ENCODE peak calls at places on chromosomes 2 and 18, in six cellular contexts. One of them, this sample, is unnamed.

GRCh38 chr2:54560146-54560881 is 104.2 kb downstream of the SPTBN1 start:
- DNase-seq in thyroid gland: peak; percentile 29
- DNase-seq in cardiac muscle cell: no peak
- DNase-seq in fibroblast of lung: peak; percentile 56
- DNase-seq in psoas muscle: peak; percentile 51
- DNase-seq in PC-3: peak; percentile 46
- DNase-seq in this sample: peak; percentile 15

GRCh38 chr2:41909584-41909983 is 138.2 kb upstream of the PKDCC start:
- DNase-seq in thyroid gland: no peak
- DNase-seq in cardiac muscle cell: no peak
- DNase-seq in fibroblast of lung: peak; percentile 22
- DNase-seq in psoas muscle: no peak
- DNase-seq in PC-3: no peak
- DNase-seq in this sample: no peak

GRCh38 chr2:57453929-57454328 is 592.7 kb upstream of the VRK2 start:
- DNase-seq in thyroid gland: no peak
- DNase-seq in cardiac muscle cell: no peak
- DNase-seq in fibroblast of lung: no peak
- DNase-seq in psoas muscle: no peak
- DNase-seq in PC-3: peak; percentile 32
- DNase-seq in this sample: no peak

GRCh38 chr2:49619804-49620203 is 465.5 kb upstream of the FSHR start:
- DNase-seq in thyroid gland: no peak
- DNase-seq in cardiac muscle cell: no peak
- DNase-seq in fibroblast of lung: no peak
- DNase-seq in psoas muscle: no peak
- DNase-seq in PC-3: no peak
- DNase-seq in this sample: no peak

GRCh38 chr2:108586116-108586515 is 51.8 kb downstream of the LIMS1 start:
- DNase-seq in thyroid gland: no peak
- DNase-seq in cardiac muscle cell: no peak
- DNase-seq in fibroblast of lung: peak; percentile 51
- DNase-seq in psoas muscle: no peak
- DNase-seq in PC-3: peak; percentile 37
- DNase-seq in this sample: no peak

GRCh38 chr2:158686166-158686792 is 108.8 kb upstream of the DAPL1 start:
- DNase-seq in thyroid gland: no peak
- DNase-seq in cardiac muscle cell: peak; percentile 11
- DNase-seq in fibroblast of lung: peak; percentile 61
- DNase-seq in psoas muscle: no peak
- DNase-seq in PC-3: no peak
- DNase-seq in this sample: no peak

GRCh38 chr18:8754995-8755955 is 49.9 kb downstream of the MTCL1 start:
- DNase-seq in thyroid gland: no peak
- DNase-seq in cardiac muscle cell: no peak
- DNase-seq in fibroblast of lung: peak; percentile 92
- DNase-seq in psoas muscle: no peak
- DNase-seq in PC-3: peak; percentile 49
- DNase-seq in this sample: peak; percentile 44

GRCh38 chr2:132560562-132560961 is 109.4 kb downstream of the LYPD1 start:
- DNase-seq in thyroid gland: peak; percentile 56
- DNase-seq in cardiac muscle cell: no peak
- DNase-seq in fibroblast of lung: no peak
- DNase-seq in psoas muscle: no peak
- DNase-seq in PC-3: peak; percentile 77
- DNase-seq in this sample: no peak

GRCh38 chr2:18384242-18384641 is 176.2 kb downstream of the RDH14 start:
- DNase-seq in thyroid gland: no peak
- DNase-seq in cardiac muscle cell: no peak
- DNase-seq in fibroblast of lung: peak; percentile 49
- DNase-seq in psoas muscle: no peak
- DNase-seq in PC-3: no peak
- DNase-seq in this sample: no peak
- H3K27ac ChIP-seq in thyroid gland: no peak overlapping the region
- H3K27ac ChIP-seq in cardiac muscle cell: no peak overlapping the region
- H3K27ac ChIP-seq in fibroblast of lung: no peak overlapping the region
- H3K27ac ChIP-seq in psoas muscle: no peak overlapping the region
- H3K27ac ChIP-seq in PC-3: no peak overlapping the region
- H3K27ac ChIP-seq in this sample: no peak overlapping the region

DNA sequence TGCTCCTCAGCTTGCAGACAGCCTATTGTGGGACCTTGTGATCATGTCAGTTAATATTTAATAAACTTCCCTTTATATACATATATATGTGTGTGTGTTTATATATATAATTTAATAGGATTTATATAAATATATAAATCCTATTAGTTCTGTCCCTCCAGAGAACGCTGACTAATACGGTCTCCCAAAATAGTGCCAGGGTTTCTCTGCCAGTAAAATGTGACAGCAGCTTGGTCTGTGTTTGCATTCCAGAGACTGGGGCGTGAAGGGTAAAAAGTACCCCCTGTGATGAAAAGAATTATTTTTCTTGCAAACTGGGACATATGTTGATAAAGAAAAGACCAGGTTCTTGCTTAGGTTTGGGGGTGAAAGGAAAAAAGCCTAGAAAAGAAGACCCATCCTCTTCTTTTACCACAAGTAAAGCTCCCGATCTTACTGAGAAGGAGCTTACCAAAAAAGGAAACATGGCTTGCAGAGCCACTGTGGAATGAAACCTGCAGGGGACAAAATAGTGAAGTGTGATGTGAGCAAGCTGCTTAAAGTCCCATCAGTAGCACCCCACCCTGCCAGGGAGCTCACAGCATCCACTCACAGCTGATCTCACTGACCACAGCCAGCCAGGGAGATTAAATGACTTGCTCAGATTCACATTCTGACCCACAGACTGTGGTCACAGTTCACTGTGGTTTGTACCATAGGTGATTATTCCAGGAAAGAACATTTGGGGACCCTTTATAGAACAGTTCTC is 110.9 kb upstream of the RMP24 start:
- DNase-seq in thyroid gland: no peak
- DNase-seq in cardiac muscle cell: peak; percentile 62
- DNase-seq in fibroblast of lung: peak; percentile 56
- DNase-seq in psoas muscle: no peak
- DNase-seq in PC-3: no peak
- DNase-seq in this sample: no peak
- TF ChIP-seq CTCF in thyroid gland: no peak
- TF ChIP-seq CTCF in cardiac muscle cell: no peak
- TF ChIP-seq CTCF in fibroblast of lung: no peak
- TF ChIP-seq CTCF in psoas muscle: no peak
- TF ChIP-seq CTCF in PC-3: no peak
- TF ChIP-seq CTCF in this sample: no peak

GRCh38 chr2:1794821-1795220 is 50.5 kb upstream of the PXDN start:
- DNase-seq in thyroid gland: no peak
- DNase-seq in cardiac muscle cell: no peak
- DNase-seq in fibroblast of lung: no peak
- DNase-seq in psoas muscle: no peak
- DNase-seq in PC-3: no peak
- DNase-seq in this sample: no peak
- H3K27ac ChIP-seq in thyroid gland: no peak overlapping the region
- H3K27ac ChIP-seq in cardiac muscle cell: no peak overlapping the region
- H3K27ac ChIP-seq in fibroblast of lung: no peak overlapping the region
- H3K27ac ChIP-seq in psoas muscle: no peak overlapping the region
- H3K27ac ChIP-seq in PC-3: no peak overlapping the region
- H3K27ac ChIP-seq in this sample: no peak overlapping the region

GRCh38 chr2:152386266-152386665 is 51.3 kb downstream of the FMNL2 start:
- DNase-seq in thyroid gland: no peak
- DNase-seq in cardiac muscle cell: no peak
- DNase-seq in fibroblast of lung: no peak
- DNase-seq in psoas muscle: no peak
- DNase-seq in PC-3: no peak
- DNase-seq in this sample: no peak

GRCh38 chr2:152390837-152391236 is 55.9 kb downstream of the FMNL2 start:
- DNase-seq in thyroid gland: no peak
- DNase-seq in cardiac muscle cell: no peak
- DNase-seq in fibroblast of lung: no peak
- DNase-seq in psoas muscle: no peak
- DNase-seq in PC-3: no peak
- DNase-seq in this sample: no peak

GRCh38 chr2:152387046-152387445 is 52.1 kb downstream of the FMNL2 start:
- DNase-seq in thyroid gland: no peak
- DNase-seq in cardiac muscle cell: no peak
- DNase-seq in fibroblast of lung: peak; percentile 79
- DNase-seq in psoas muscle: no peak
- DNase-seq in PC-3: no peak
- DNase-seq in this sample: no peak

GRCh38 chr2:152391318-152391717 is 56.3 kb downstream of the FMNL2 start:
- DNase-seq in thyroid gland: no peak
- DNase-seq in cardiac muscle cell: no peak
- DNase-seq in fibroblast of lung: no peak
- DNase-seq in psoas muscle: no peak
- DNase-seq in PC-3: no peak
- DNase-seq in this sample: no peak

GRCh38 chr2:152389483-152389882 is 54.5 kb downstream of the FMNL2 start:
- DNase-seq in thyroid gland: no peak
- DNase-seq in cardiac muscle cell: no peak
- DNase-seq in fibroblast of lung: no peak
- DNase-seq in psoas muscle: no peak
- DNase-seq in PC-3: no peak
- DNase-seq in this sample: no peak
- TF ChIP-seq CTCF in thyroid gland: no peak
- TF ChIP-seq CTCF in cardiac muscle cell: no peak
- TF ChIP-seq CTCF in fibroblast of lung: no peak
- TF ChIP-seq CTCF in psoas muscle: no peak
- TF ChIP-seq CTCF in PC-3: no peak
- TF ChIP-seq CTCF in this sample: no peak

GRCh38 chr2:222752731-222753130 is 81.3 kb downstream of the MOGAT1 start:
- DNase-seq in thyroid gland: no peak
- DNase-seq in cardiac muscle cell: peak; percentile 24
- DNase-seq in fibroblast of lung: no peak
- DNase-seq in psoas muscle: no peak
- DNase-seq in PC-3: no peak
- DNase-seq in this sample: no peak
- H3K27ac ChIP-seq in thyroid gland: no peak overlapping the region
- H3K27ac ChIP-seq in cardiac muscle cell: peak overlapping the region; percentile 86
- H3K27ac ChIP-seq in fibroblast of lung: no peak overlapping the region
- H3K27ac ChIP-seq in psoas muscle: peak overlapping the region; percentile 68
- H3K27ac ChIP-seq in PC-3: no peak overlapping the region
- H3K27ac ChIP-seq in this sample: no peak overlapping the region

GRCh38 chr2:134314656-134315377 is 60.9 kb downstream of the MGAT5 start:
- DNase-seq in thyroid gland: no peak
- DNase-seq in cardiac muscle cell: no peak
- DNase-seq in fibroblast of lung: no peak
- DNase-seq in psoas muscle: no peak
- DNase-seq in PC-3: no peak
- DNase-seq in this sample: no peak
- TF ChIP-seq CTCF in thyroid gland: no peak
- TF ChIP-seq CTCF in cardiac muscle cell: no peak
- TF ChIP-seq CTCF in fibroblast of lung: no peak
- TF ChIP-seq CTCF in psoas muscle: no peak
- TF ChIP-seq CTCF in PC-3: no peak
- TF ChIP-seq CTCF in this sample: no peak

DNA sequence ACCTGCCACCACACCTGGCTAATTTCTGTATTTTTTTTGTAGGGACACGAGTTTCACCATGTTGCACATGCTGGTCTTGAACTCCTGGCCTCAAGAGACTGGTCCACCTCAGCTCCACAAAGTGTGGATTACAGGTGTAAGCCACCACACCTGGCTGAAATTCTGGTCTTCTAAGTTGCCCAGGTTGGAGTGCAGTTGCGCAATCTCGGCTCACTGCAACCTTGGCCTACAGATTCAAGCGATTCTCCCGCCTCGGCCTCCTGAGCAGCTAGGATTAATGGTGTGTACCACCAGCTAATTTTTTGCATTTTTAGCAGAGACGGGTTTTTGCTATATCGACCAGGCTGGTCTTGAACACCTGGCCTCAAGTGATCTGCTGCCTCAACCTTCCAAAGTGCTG is 5.6 kb downstream of the POLR2D start:
- DNase-seq in thyroid gland: no peak
- DNase-seq in cardiac muscle cell: no peak
- DNase-seq in fibroblast of lung: no peak
- DNase-seq in psoas muscle: no peak
- DNase-seq in PC-3: no peak
- DNase-seq in this sample: no peak
- H3K27ac ChIP-seq in thyroid gland: no peak overlapping the region
- H3K27ac ChIP-seq in cardiac muscle cell: no peak overlapping the region
- H3K27ac ChIP-seq in fibroblast of lung: no peak overlapping the region
- H3K27ac ChIP-seq in psoas muscle: no peak overlapping the region
- H3K27ac ChIP-seq in PC-3: no peak overlapping the region
- H3K27ac ChIP-seq in this sample: no peak overlapping the region

DNA sequence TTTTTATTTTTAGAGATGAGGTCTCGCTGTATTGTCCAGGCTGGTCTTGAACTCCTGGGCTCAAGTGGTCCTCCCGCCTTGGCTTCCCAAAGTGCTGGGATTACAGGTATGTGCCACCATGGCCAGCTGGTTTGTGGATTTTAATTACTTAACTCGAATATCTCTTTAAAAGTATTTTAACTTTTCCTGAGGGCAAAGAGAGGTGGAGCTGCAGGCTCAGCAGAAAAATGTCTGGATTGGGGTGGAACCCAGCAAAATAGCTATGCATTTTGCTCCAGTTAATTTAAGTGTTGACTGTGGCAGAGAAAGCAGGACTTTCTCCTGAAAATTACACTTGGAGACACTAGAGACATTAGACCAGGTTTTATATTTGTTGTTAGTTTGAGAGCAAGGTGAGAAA is 35.5 kb upstream of the TXNDC2 start:
- DNase-seq in thyroid gland: no peak
- DNase-seq in cardiac muscle cell: no peak
- DNase-seq in fibroblast of lung: no peak
- DNase-seq in psoas muscle: no peak
- DNase-seq in PC-3: no peak
- DNase-seq in this sample: no peak
- TF ChIP-seq CTCF in thyroid gland: no peak
- TF ChIP-seq CTCF in cardiac muscle cell: no peak
- TF ChIP-seq CTCF in fibroblast of lung: no peak
- TF ChIP-seq CTCF in psoas muscle: no peak
- TF ChIP-seq CTCF in PC-3: no peak
- TF ChIP-seq CTCF in this sample: no peak

This sample was measured in CD4-positive, alpha-beta T cell.